ENCODE peak calls at places on chromosome 5, in four cellular contexts. W is activated CD4-positive, alpha-beta T cell treated with anti-CD3 and anti-CD28 coated beads, Interleukin-2, amount 50 U/mL, for 1 hour; A is GM03348; X is astrocyte of the spinal cord. K is an unnamed sample.

GRCh38 chr5:158979290-158979689 is 120.4 kb downstream of the EBF1 start:
- DNase-seq in X (no peak), W (no peak), A (no peak), K (no peak)

GRCh38 chr5:74596930-74597329 is 43.6 kb downstream of the ENC1 start:
- DNase-seq in W (no peak), A (no peak), X (peak), K (no peak)

GRCh38 chr5:84274585-84275468 is 109.9 kb downstream of the EDIL3 start:
- DNase-seq in W (no peak), X (peak), A (peak), K (peak)

GRCh38 chr5:59789197-59789596 is 104.3 kb downstream of the PDE4D start:
- DNase-seq in W (no peak), X (peak), A (peak), K (no peak)

GRCh38 chr5:103094737-103095136 is 25.2 kb downstream of the GIN1 start:
- DNase-seq in A (no peak), W (no peak), X (no peak), K (no peak)

GRCh38 chr5:125412051-125412560 is 665.7 kb upstream of the ZNF608 start:
- DNase-seq in A (no peak), X (peak), W (no peak), K (peak)

GRCh38 chr5:179927834-179928233 is 20.1 kb upstream of the TBC1D9B start:
- DNase-seq in A (no peak), X (no peak), W (no peak), K (no peak)

GRCh38 chr5:175822225-175822624 is 49.2 kb upstream of the CPLX2 start:
- DNase-seq in X (no peak), W (no peak), A (no peak), K (no peak)

GRCh38 chr5:142803428-142804111 is 33.4 kb downstream of the ARHGAP26 start:
- DNase-seq in W (no peak), X (no peak), A (no peak), K (no peak)

GRCh38 chr5:59768204-59769040 is 125.1 kb downstream of the PDE4D start:
- DNase-seq in X (peak), W (peak), A (peak), K (peak)

GRCh38 chr5:128896675-128897074 is 68.6 kb upstream of the SLC27A6 start:
- DNase-seq in X (no peak), A (no peak), W (no peak), K (no peak)

GRCh38 chr5:141234109-141234508 is 11.0 kb downstream of the PCDHB14 start:
- DNase-seq in X (no peak), A (peak), W (no peak), K (peak)

GRCh38 chr5:132661231-132662003 is 3.4 kb downstream of the IL13 start:
- DNase-seq in W (no peak), X (no peak), A (no peak), K (peak)

GRCh38 chr5:154485850-154486426 is 7.9 kb upstream of the HAND1 start:
- DNase-seq in A (no peak), X (no peak), W (no peak), K (no peak)

GRCh38 chr5:42701660-42702059 is 55.0 kb upstream of the CCDC152 start:
- DNase-seq in A (no peak), X (no peak), W (no peak), K (no peak)

GRCh38 chr5:116536279-116537161 is 38.1 kb downstream of the SEMA6A start:
- DNase-seq in A (no peak), W (no peak), X (no peak), K (no peak)

GRCh38 chr5:176809544-176810083 is 745 bp upstream of the UNC5A start:
- DNase-seq in A (no peak), X (no peak), W (no peak), K (no peak)

GRCh38 chr5:127011961-127012644 is 18.3 kb downstream of the MARCHF3 start:
- DNase-seq in W (no peak), A (no peak), X (no peak), K (peak)

GRCh38 chr5:5372930-5373329 is 49.5 kb upstream of the ICE1 start:
- DNase-seq in A (no peak), W (no peak), X (no peak), K (no peak)

GRCh38 chr5:71629950-71630349 is 42.8 kb downstream of the MCCC2 start:
- DNase-seq in A (no peak), W (no peak), X (no peak), K (no peak)

GRCh38 chr5:42828661-42829060 is 17.0 kb upstream of the SELENOP start:
- DNase-seq in W (no peak), X (no peak), A (no peak), K (no peak)

GRCh38 chr5:103057208-103058130 is 62.5 kb downstream of the GIN1 start:
- DNase-seq in W (no peak), A (no peak), X (peak), K (peak)

GRCh38 chr5:39058984-39059565 is 15.1 kb downstream of the RICTOR start:
- DNase-seq in W (no peak), X (no peak), A (no peak), K (no peak)

GRCh38 chr5:42641321-42642005 is 115.2 kb upstream of the CCDC152 start:
- DNase-seq in X (no peak), W (no peak), A (no peak), K (no peak)

GRCh38 chr5:115423541-115423940 is 121.0 kb downstream of the FEM1C start:
- DNase-seq in W (no peak), X (no peak), A (no peak), K (peak)

GRCh38 chr5:173729079-173729765 is 112.8 kb upstream of the BOD1 start:
- DNase-seq in W (no peak), X (no peak), A (no peak), K (no peak)

GRCh38 chr5:114839360-114839759 is 330.3 kb downstream of the TRIM36 start:
- DNase-seq in A (no peak), W (no peak), X (no peak), K (no peak)

GRCh38 chr5:50745221-50745620 is 78.8 kb downstream of the PARP8 start:
- DNase-seq in W (no peak), X (no peak), A (no peak), K (peak)

GRCh38 chr5:79193643-79194042 is 42.3 kb upstream of the JMY start:
- DNase-seq in A (no peak), X (no peak), W (no peak), K (peak)

GRCh38 chr5:140113699-140114263 is at the start of gene PURA:
- DNase-seq in W (peak), X (peak), A (peak), K (peak)

GRCh38 chr5:40401281-40401680 is 278.4 kb upstream of the PTGER4 start:
- DNase-seq in X (peak), W (no peak), A (no peak), K (peak)

GRCh38 chr5:116502616-116503015 is 72.0 kb downstream of the SEMA6A start:
- DNase-seq in W (no peak), X (peak), A (no peak), K (peak)

GRCh38 chr5:102453716-102454115 is 45.1 kb downstream of the SLCO6A1 start:
- DNase-seq in A (no peak), W (no peak), X (no peak), K (peak)